ENCODE peak calls at places on chromosome 1, in four cellular contexts. One of them, this sample, is unnamed. For H3K27me3, the result is how much of the 10 kb centered on the place peaks cover.

GRCh38 chr1:216700779-216701178 is 22.4 kb downstream of the ESRRG start:
- DNase-seq in K562: no peak
- DNase-seq in HepG2: no peak
- DNase-seq in HCT116: no peak
- DNase-seq in this sample: no peak

GRCh38 chr1:55425310-55425930 is 210.3 kb upstream of the USP24 start:
- DNase-seq in HCT116: no peak
- DNase-seq in K562: no peak
- DNase-seq in HepG2: no peak
- DNase-seq in this sample: no peak

GRCh38 chr1:21368514-21369289 is 71.2 kb upstream of the NBPF3 start:
- DNase-seq in HepG2: peak
- DNase-seq in K562: peak
- DNase-seq in HCT116: peak
- DNase-seq in this sample: peak

GRCh38 chr1:116769561-116769977 is 15.3 kb downstream of the CD2 start:
- DNase-seq in K562: no peak
- DNase-seq in HepG2: no peak
- DNase-seq in HCT116: no peak
- DNase-seq in this sample: no peak

GRCh38 chr1:26972821-26973220 is 12.6 kb upstream of the KDF1 start:
- DNase-seq in K562: no peak
- DNase-seq in HepG2: no peak
- DNase-seq in HCT116: no peak
- DNase-seq in this sample: no peak

GRCh38 chr1:228452194-228453021 is 34.8 kb upstream of the RNF187 start:
- DNase-seq in K562: peak
- DNase-seq in HepG2: no peak
- DNase-seq in HCT116: no peak
- DNase-seq in this sample: no peak

GRCh38 chr1:2914702-2915101 is 106.6 kb upstream of the ACTRT2 start:
- DNase-seq in HepG2: no peak
- DNase-seq in K562: no peak
- DNase-seq in HCT116: no peak
- DNase-seq in this sample: no peak

GRCh38 chr1:241611063-241611462 is 29.1 kb downstream of the CHML start:
- DNase-seq in HCT116: peak
- DNase-seq in HepG2: peak
- DNase-seq in K562: peak
- DNase-seq in this sample: no peak

GRCh38 chr1:185679220-185679619 is 55.0 kb upstream of the HMCN1 start:
- DNase-seq in HepG2: no peak
- DNase-seq in K562: no peak
- DNase-seq in HCT116: no peak
- DNase-seq in this sample: no peak

GRCh38 chr1:208977861-208978260 is 605.7 kb upstream of the CAMK1G start:
- DNase-seq in HCT116: no peak
- DNase-seq in HepG2: no peak
- DNase-seq in K562: no peak
- DNase-seq in this sample: no peak

GRCh38 chr1:21648791-21649190 is 20.4 kb downstream of the RAP1GAP start:
- DNase-seq in HCT116: no peak
- DNase-seq in K562: no peak
- DNase-seq in HepG2: no peak
- DNase-seq in this sample: no peak

GRCh38 chr1:192951961-192952460 is 107.1 kb downstream of the UCHL5 start:
- DNase-seq in HCT116: no peak
- DNase-seq in HepG2: no peak
- DNase-seq in K562: peak
- DNase-seq in this sample: peak

GRCh38 chr1:44485229-44485932 is 80.3 kb downstream of the RNF220 start:
- DNase-seq in HepG2: no peak
- DNase-seq in HCT116: no peak
- DNase-seq in K562: peak
- DNase-seq in this sample: peak
- TF ChIP-seq TCF7L2 in HepG2: no peak
- TF ChIP-seq TCF7L2 in HCT116: no peak
- TF ChIP-seq TCF7L2 in K562: no peak
- TF ChIP-seq TCF7L2 in this sample: no peak

GRCh38 chr1:53550201-53550741 is 91.1 kb downstream of the DMRTB1 start:
- DNase-seq in HepG2: no peak
- DNase-seq in K562: no peak
- DNase-seq in HCT116: no peak
- DNase-seq in this sample: no peak
- H3K27me3 ChIP-seq in HepG2: under half
- H3K27me3 ChIP-seq in K562: half or more
- H3K27me3 ChIP-seq in HCT116: under half
- H3K27me3 ChIP-seq in this sample: under half

DNA sequence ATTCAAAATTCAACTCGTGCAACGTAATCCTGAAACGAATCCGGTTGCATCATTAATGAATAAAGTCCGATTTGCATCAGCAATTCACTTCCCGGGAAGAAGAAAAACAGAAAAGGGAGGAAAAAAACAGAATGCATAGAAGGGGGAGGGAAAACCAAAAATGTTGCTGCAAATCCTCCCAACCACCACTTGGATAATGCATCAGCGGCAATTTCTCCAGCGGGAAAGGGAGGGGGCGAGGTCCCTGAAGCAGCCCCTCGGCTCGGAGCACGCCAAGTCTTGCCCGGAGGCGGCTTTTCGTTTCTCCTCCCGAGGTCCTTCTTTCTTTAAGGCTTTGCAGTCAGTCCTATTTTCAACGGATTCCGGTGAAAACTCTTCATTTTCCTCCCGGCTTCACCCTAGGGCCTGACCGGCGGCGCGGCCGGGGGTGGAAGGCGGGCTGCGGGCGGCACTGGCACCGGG is 720 bp downstream of the CDC42BPA start:
- DNase-seq in HepG2: peak
- DNase-seq in K562: peak
- DNase-seq in HCT116: no peak
- DNase-seq in this sample: no peak
- TF ChIP-seq POLR2AphosphoS5 in HepG2: no peak
- TF ChIP-seq POLR2AphosphoS5 in K562: peak
- TF ChIP-seq POLR2AphosphoS5 in HCT116: peak
- TF ChIP-seq POLR2AphosphoS5 in this sample: no peak

GRCh38 chr1:54326577-54327385 is 79.4 kb downstream of the SSBP3 start:
- DNase-seq in K562: no peak
- DNase-seq in HCT116: no peak
- DNase-seq in HepG2: no peak
- DNase-seq in this sample: no peak
- TF ChIP-seq TCF7L2 in K562: no peak
- TF ChIP-seq TCF7L2 in HCT116: no peak
- TF ChIP-seq TCF7L2 in HepG2: no peak
- TF ChIP-seq TCF7L2 in this sample: no peak

GRCh38 chr1:156504821-156505678 is 4.5 kb upstream of the MEF2D start:
- DNase-seq in HCT116: peak
- DNase-seq in K562: peak
- DNase-seq in HepG2: peak
- DNase-seq in this sample: peak
- H3K27me3 ChIP-seq in HCT116: under half
- H3K27me3 ChIP-seq in K562: under half
- H3K27me3 ChIP-seq in HepG2: under half
- H3K27me3 ChIP-seq in this sample: under half

GRCh38 chr1:224650329-224650728 is 34.2 kb downstream of the CNIH3 start:
- DNase-seq in HepG2: no peak
- DNase-seq in K562: no peak
- DNase-seq in HCT116: no peak
- DNase-seq in this sample: no peak
- TF ChIP-seq POLR2AphosphoS5 in HepG2: no peak
- TF ChIP-seq POLR2AphosphoS5 in K562: no peak
- TF ChIP-seq POLR2AphosphoS5 in HCT116: no peak
- TF ChIP-seq POLR2AphosphoS5 in this sample: no peak

DNA sequence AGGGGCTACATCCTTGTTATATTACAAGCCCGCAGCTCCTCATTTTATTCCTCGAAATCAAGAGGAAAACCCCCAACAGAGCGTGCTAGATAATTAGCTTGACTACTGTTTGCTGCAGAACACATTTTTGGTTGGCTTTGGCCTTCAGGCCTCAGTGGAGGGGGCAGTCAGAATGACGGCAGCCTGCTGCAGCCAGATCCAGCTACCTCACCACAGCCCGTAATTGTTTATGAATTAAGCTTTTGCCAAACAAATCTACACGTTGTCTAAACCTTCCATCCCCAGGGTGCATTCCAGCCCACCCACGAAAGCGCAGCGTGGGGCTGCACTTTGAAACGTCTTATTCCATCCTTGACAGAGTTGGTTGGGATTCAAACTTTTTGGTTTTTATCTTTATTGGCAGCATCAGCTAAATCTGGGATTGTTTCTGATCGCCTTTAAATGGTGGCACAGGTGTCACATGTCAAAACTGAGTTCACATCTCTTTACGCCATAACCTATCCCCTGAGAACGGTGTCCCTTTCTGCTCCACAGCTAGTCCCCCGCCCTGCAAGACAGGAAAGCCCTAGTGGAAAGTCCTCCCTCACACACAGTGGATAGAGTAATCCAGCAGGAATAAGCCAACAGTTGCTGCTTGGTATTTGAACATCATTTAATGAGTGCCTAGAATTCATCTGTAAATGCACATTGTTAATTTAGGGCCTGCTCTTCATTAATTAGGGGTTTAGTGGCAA is 195.5 kb downstream of the LMO4 start:
- DNase-seq in HepG2: no peak
- DNase-seq in HCT116: no peak
- DNase-seq in K562: no peak
- DNase-seq in this sample: no peak
- TF ChIP-seq TCF7L2 in HepG2: no peak
- TF ChIP-seq TCF7L2 in HCT116: no peak
- TF ChIP-seq TCF7L2 in K562: no peak
- TF ChIP-seq TCF7L2 in this sample: no peak